ENCODE peak calls at places on chromosomes 2 and 18, in five cellular contexts. U is CD8-positive, alpha-beta T cell; A is GM20000; G is Panc1; R is lower lobe of right lung. B is an unnamed sample.

GRCh38 chr2:239736358-239737143 is 288.6 kb downstream of the NDUFA10 start:
- DNase-seq in U (no peak), A (no peak), G (no peak), R (no peak), B (no peak)

GRCh38 chr2:9791711-9792110 is 51.6 kb upstream of the TAF1B start:
- DNase-seq in U (no peak), A (no peak), G (no peak), R (no peak), B (no peak)

GRCh38 chr18:48950536-48951447 is at the start of gene SMAD7:
- DNase-seq in U (no peak), A (peak), G (no peak), R (peak), B (no peak)

GRCh38 chr2:204967199-204967995 is 422.1 kb downstream of the PARD3B start:
- DNase-seq in U (peak), A (no peak), G (no peak), R (no peak), B (no peak)

GRCh38 chr18:59357928-59358327 is 1.1 kb downstream of the LMAN1 start:
- DNase-seq in U (no peak), A (no peak), G (peak), R (no peak), B (no peak)

GRCh38 chr2:62928015-62928414 is 122.6 kb upstream of the OTX1 start:
- DNase-seq in U (no peak), A (no peak), G (no peak), R (no peak), B (no peak)

GRCh38 chr2:85215074-85216050 is 82.2 kb downstream of the TCF7L1 start:
- DNase-seq in U (no peak), A (no peak), G (no peak), R (no peak), B (no peak)

GRCh38 chr2:174138161-174138560 is 110.2 kb downstream of the OLA1 start:
- DNase-seq in U (no peak), A (no peak), G (no peak), R (no peak), B (no peak)

GRCh38 chr2:234559609-234560008 is 62.7 kb upstream of the ARL4C start:
- DNase-seq in U (no peak), A (no peak), G (no peak), R (no peak), B (no peak)

GRCh38 chr2:128792476-128793054 is 473.9 kb upstream of the HS6ST1 start:
- DNase-seq in U (no peak), A (no peak), G (no peak), R (no peak), B (no peak)

GRCh38 chr2:45890094-45890646 is 238.7 kb downstream of the PRKCE start:
- DNase-seq in U (no peak), A (no peak), G (no peak), R (peak), B (no peak)

GRCh38 chr2:72887836-72888437 is 729 bp downstream of the SPR start:
- DNase-seq in U (no peak), A (peak), G (no peak), R (peak), B (peak)

GRCh38 chr2:72886505-72887031 is 640 bp upstream of the SPR start:
- DNase-seq in U (no peak), A (no peak), G (no peak), R (no peak), B (no peak)

GRCh38 chr2:72889991-72890390 is 2.8 kb downstream of the SPR start:
- DNase-seq in U (no peak), A (no peak), G (no peak), R (no peak), B (no peak)

GRCh38 chr2:72888438-72889202 is 1.4 kb downstream of the SPR start:
- DNase-seq in U (no peak), A (no peak), G (no peak), R (no peak), B (no peak)

DNA sequence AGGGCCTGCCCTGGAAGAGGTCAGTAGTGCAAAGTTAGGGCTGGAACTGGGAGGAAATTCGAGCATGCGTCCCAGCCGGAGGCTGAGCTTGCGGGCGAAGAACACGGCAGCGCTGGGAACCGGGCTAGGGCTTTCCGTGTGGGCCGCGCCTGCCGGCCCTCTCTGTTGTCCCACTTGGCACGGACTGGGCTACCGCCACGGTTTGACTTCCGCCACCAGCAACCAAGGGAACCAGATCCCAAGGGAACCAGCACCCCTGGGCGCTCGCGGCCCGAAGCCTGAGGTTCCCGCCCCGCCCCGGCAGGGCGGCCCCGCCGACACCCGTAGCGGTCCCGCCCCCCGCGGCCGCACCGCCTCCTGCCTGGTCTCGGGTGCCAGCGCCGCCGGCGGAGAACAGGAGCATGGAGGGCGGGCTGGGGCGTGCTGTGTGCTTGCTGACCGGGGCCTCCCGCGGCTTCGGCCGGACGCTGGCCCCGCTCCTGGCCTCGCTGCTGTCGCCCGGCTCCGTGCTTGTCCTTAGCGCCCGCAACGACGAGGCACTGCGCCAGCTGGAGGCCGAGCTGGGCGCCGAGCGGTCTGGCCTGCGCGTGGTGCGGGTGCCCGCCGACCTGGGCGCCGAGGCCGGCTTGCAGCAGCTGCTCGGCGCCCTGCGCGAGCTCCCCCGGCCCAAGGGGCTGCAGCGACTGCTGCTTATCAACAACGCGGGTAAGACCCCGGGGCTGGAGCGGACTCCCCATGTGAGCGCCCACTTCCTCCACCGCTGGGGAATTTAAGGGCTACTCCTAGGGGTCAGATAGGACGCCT is at the start of gene SPR:
- DNase-seq in U (peak), A (peak), G (no peak), R (peak), B (peak)
- TF ChIP-seq CTCF in U (no peak), A (no peak), G (no peak), R (peak), B (no peak)

DNA sequence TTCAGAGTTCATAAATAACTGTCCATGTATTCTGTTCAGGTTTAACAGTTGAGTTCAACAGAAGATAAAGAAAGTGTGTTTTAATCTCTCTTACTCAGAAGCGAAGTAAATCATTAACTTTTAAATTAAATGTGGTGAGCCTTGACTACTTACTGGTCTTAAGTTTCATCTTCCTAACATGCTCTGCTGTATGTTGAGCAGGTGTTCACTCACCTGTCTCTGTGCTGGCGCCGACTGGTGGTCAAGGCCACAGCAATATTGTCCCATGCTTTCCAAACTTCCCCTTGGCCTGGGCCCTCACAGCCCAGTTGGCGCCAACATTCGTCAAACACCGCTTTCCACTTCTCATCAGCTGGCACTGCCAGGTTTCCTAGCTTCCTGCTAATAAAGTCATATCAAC is 17.0 kb upstream of the MPP4 start:
- DNase-seq in U (no peak), A (no peak), G (no peak), R (no peak), B (no peak)
- TF ChIP-seq CTCF in U (no peak), A (no peak), G (no peak), R (no peak), B (no peak)

DNA sequence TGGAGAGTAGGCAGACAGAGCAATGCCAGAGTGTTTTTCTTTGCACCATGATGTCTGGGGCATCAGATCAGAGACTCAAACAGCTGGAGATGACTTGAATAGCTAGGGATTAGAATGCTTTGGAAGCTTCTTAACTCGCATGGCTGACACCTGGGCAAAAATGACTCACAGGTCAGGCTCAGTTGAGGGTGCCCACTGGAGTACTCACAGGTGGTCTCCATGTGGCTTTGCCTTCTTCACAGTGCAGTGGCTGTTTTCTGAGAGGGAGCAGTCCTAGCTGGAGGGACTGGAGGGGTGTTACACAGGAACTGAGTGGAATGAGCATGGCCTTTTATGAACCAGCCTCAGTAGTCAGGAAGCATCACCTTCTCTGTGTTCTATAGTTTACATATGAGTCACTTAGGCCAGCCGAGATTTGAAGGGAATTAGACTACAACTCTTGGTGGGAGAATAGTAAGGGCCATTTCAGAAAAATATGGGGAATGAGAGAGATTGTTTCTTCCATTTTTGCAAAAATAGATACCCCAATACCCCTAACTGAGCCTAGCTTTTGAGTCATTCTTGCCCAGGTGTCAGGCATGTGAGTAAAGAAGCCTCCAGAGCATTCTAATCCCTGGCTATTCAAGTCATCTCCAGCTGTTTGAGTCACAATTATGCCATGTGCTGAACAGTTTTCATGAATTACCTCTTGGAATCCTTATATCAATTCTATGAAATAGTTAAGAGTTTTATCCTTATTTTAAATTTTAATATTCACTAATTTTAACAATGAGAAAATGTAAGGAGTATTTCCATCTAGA is 7.1 kb upstream of the PPP1R1C start:
- DNase-seq in U (no peak), A (no peak), G (no peak), R (no peak), B (no peak)
- TF ChIP-seq CTCF in U (no peak), A (no peak), G (no peak), R (no peak), B (no peak)

GRCh38 chr2:10934308-10934978 is 22.7 kb downstream of the KCNF1 start:
- DNase-seq in U (no peak), A (no peak), G (no peak), R (no peak), B (no peak)
- TF ChIP-seq CTCF in U (no peak), A (no peak), G (no peak), R (no peak), B (no peak)

GRCh38 chr18:9101730-9102390 is 639 bp upstream of the NDUFV2 start:
- DNase-seq in U (no peak), A (peak), G (no peak), R (no peak), B (no peak)

GRCh38 chr18:9104244-9104901 is 1.9 kb downstream of the NDUFV2 start:
- DNase-seq in U (no peak), A (no peak), G (no peak), R (no peak), B (no peak)

GRCh38 chr18:9102391-9103216 is at the start of gene NDUFV2:
- DNase-seq in U (peak), A (peak), G (peak), R (peak), B (peak)

GRCh38 chr18:9105420-9105819 is 2.9 kb downstream of the NDUFV2 start:
- DNase-seq in U (no peak), A (no peak), G (no peak), R (no peak), B (no peak)

GRCh38 chr18:9103488-9103887 is 989 bp downstream of the NDUFV2 start:
- DNase-seq in U (no peak), A (no peak), G (no peak), R (no peak), B (no peak)
- TF ChIP-seq CTCF in U (peak), A (no peak), G (peak), R (no peak), B (peak)

DNA sequence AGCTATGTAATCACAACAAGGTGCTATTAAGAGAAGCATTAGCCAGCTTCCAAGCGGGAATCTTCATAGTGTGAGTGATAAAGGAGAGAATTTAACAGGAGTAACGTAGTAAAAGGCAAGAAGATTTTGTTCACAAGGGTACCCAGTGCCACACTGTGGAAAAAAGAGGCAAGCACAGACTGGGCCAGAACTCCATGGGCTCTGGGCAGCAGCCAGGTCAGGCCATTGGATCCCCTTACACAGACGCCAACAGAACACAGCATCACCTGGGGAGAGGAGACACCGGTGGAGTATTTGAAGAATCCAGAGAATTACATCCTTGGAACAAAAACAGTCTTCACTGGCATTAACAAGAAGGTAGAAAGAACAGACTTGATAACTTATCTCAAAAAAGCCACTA is 21.2 kb downstream of the AMER3 start:
- DNase-seq in U (no peak), A (no peak), G (no peak), R (no peak), B (no peak)
- TF ChIP-seq CTCF in U (no peak), A (no peak), G (no peak), R (no peak), B (no peak)